ENCODE peak calls at places on chromosomes 1 and 21, in eight cellular contexts. One of them, this sample, is unnamed.

GRCh38 chr1:201422436-201423030 is 1.0 kb upstream of the TNNI1 start:
- DNase-seq in C1 segment of cervical spinal cord: no peak
- DNase-seq in mucosa of descending colon: no peak
- DNase-seq in astrocyte: no peak
- DNase-seq in Karpas-422: peak
- DNase-seq in CD4-positive, alpha-beta memory T cell: no peak
- DNase-seq in midbrain: no peak
- DNase-seq in MCF 10A: no peak
- DNase-seq in this sample: no peak

GRCh38 chr21:34023691-34024381 is 49.5 kb upstream of the MRPS6 start:
- DNase-seq in C1 segment of cervical spinal cord: no peak
- DNase-seq in mucosa of descending colon: no peak
- DNase-seq in astrocyte: no peak
- DNase-seq in Karpas-422: no peak
- DNase-seq in CD4-positive, alpha-beta memory T cell: no peak
- DNase-seq in midbrain: no peak
- DNase-seq in MCF 10A: no peak
- DNase-seq in this sample: no peak

GRCh38 chr1:17527036-17527914 is 12.2 kb upstream of the ARHGEF10L start:
- DNase-seq in C1 segment of cervical spinal cord: no peak
- DNase-seq in mucosa of descending colon: peak
- DNase-seq in astrocyte: peak
- DNase-seq in Karpas-422: no peak
- DNase-seq in CD4-positive, alpha-beta memory T cell: no peak
- DNase-seq in midbrain: peak
- DNase-seq in MCF 10A: no peak
- DNase-seq in this sample: no peak

GRCh38 chr1:207309775-207310273 is 11.7 kb upstream of the CD55 start:
- DNase-seq in C1 segment of cervical spinal cord: no peak
- DNase-seq in mucosa of descending colon: no peak
- DNase-seq in astrocyte: peak
- DNase-seq in Karpas-422: peak
- DNase-seq in CD4-positive, alpha-beta memory T cell: no peak
- DNase-seq in midbrain: no peak
- DNase-seq in MCF 10A: peak
- DNase-seq in this sample: no peak

GRCh38 chr1:30315185-30315960 is 408.0 kb downstream of the MATN1 start:
- DNase-seq in C1 segment of cervical spinal cord: no peak
- DNase-seq in mucosa of descending colon: no peak
- DNase-seq in astrocyte: no peak
- DNase-seq in Karpas-422: peak
- DNase-seq in CD4-positive, alpha-beta memory T cell: no peak
- DNase-seq in midbrain: no peak
- DNase-seq in MCF 10A: no peak
- DNase-seq in this sample: no peak

GRCh38 chr1:181479137-181479745 is 4.1 kb upstream of the CACNA1E start:
- DNase-seq in C1 segment of cervical spinal cord: peak
- DNase-seq in mucosa of descending colon: no peak
- DNase-seq in astrocyte: peak
- DNase-seq in Karpas-422: peak
- DNase-seq in CD4-positive, alpha-beta memory T cell: peak
- DNase-seq in midbrain: peak
- DNase-seq in MCF 10A: peak
- DNase-seq in this sample: no peak

GRCh38 chr1:115828101-115829022 is 12.6 kb downstream of the NHLH2 start:
- DNase-seq in C1 segment of cervical spinal cord: no peak
- DNase-seq in mucosa of descending colon: no peak
- DNase-seq in astrocyte: no peak
- DNase-seq in Karpas-422: no peak
- DNase-seq in CD4-positive, alpha-beta memory T cell: peak
- DNase-seq in midbrain: peak
- DNase-seq in MCF 10A: no peak
- DNase-seq in this sample: peak

GRCh38 chr1:56070601-56071000 is 508.8 kb downstream of the PLPP3 start:
- DNase-seq in C1 segment of cervical spinal cord: no peak
- DNase-seq in mucosa of descending colon: no peak
- DNase-seq in astrocyte: no peak
- DNase-seq in Karpas-422: no peak
- DNase-seq in CD4-positive, alpha-beta memory T cell: no peak
- DNase-seq in midbrain: no peak
- DNase-seq in MCF 10A: no peak
- DNase-seq in this sample: no peak

GRCh38 chr1:58874757-58875755 is 91.2 kb upstream of the JUN start:
- DNase-seq in C1 segment of cervical spinal cord: peak
- DNase-seq in mucosa of descending colon: no peak
- DNase-seq in astrocyte: peak
- DNase-seq in Karpas-422: no peak
- DNase-seq in CD4-positive, alpha-beta memory T cell: no peak
- DNase-seq in midbrain: peak
- DNase-seq in MCF 10A: no peak
- DNase-seq in this sample: no peak

GRCh38 chr1:198761859-198762616 is 123.2 kb downstream of the PTPRC start:
- DNase-seq in C1 segment of cervical spinal cord: no peak
- DNase-seq in mucosa of descending colon: no peak
- DNase-seq in astrocyte: no peak
- DNase-seq in Karpas-422: peak
- DNase-seq in CD4-positive, alpha-beta memory T cell: peak
- DNase-seq in midbrain: no peak
- DNase-seq in MCF 10A: no peak
- DNase-seq in this sample: no peak

GRCh38 chr1:86504130-86504479 is 35.4 kb downstream of the CLCA1 start:
- DNase-seq in C1 segment of cervical spinal cord: no peak
- DNase-seq in mucosa of descending colon: no peak
- DNase-seq in astrocyte: peak
- DNase-seq in Karpas-422: peak
- DNase-seq in CD4-positive, alpha-beta memory T cell: no peak
- DNase-seq in midbrain: peak
- DNase-seq in MCF 10A: no peak
- DNase-seq in this sample: no peak

GRCh38 chr1:229029644-229030235 is 241.2 kb upstream of the RAB4A start:
- DNase-seq in C1 segment of cervical spinal cord: no peak
- DNase-seq in mucosa of descending colon: no peak
- DNase-seq in astrocyte: no peak
- DNase-seq in Karpas-422: no peak
- DNase-seq in CD4-positive, alpha-beta memory T cell: no peak
- DNase-seq in midbrain: no peak
- DNase-seq in MCF 10A: no peak
- DNase-seq in this sample: no peak

GRCh38 chr1:53498555-53499142 is 39.5 kb downstream of the DMRTB1 start:
- DNase-seq in C1 segment of cervical spinal cord: no peak
- DNase-seq in mucosa of descending colon: no peak
- DNase-seq in astrocyte: peak
- DNase-seq in Karpas-422: no peak
- DNase-seq in CD4-positive, alpha-beta memory T cell: no peak
- DNase-seq in midbrain: no peak
- DNase-seq in MCF 10A: peak
- DNase-seq in this sample: no peak

GRCh38 chr1:36393686-36394085 is 4.0 kb downstream of the LSM10 start:
- DNase-seq in C1 segment of cervical spinal cord: no peak
- DNase-seq in mucosa of descending colon: no peak
- DNase-seq in astrocyte: no peak
- DNase-seq in Karpas-422: no peak
- DNase-seq in CD4-positive, alpha-beta memory T cell: no peak
- DNase-seq in midbrain: no peak
- DNase-seq in MCF 10A: no peak
- DNase-seq in this sample: no peak

This sample was measured in CD8-positive, alpha-beta memory T cell.